ENCODE peak calls at places on chromosomes 12 and 14, in four cellular contexts. L is GM23248, M is lung, E is HCT116. X is an unnamed sample.

GRCh38 chr12:104219361-104219892 is 3.8 kb downstream of the TXNRD1 start:
- DNase-seq in L (peak), M (no peak), E (peak), X (peak)

GRCh38 chr12:130280226-130280625 is 57.5 kb upstream of the PIWIL1 start:
- DNase-seq in L (peak), M (no peak), E (no peak), X (no peak)

GRCh38 chr14:98122527-98122926 is 1149.5 kb downstream of the BCL11B start:
- DNase-seq in L (no peak), M (no peak), E (no peak), X (no peak)

GRCh38 chr12:8742501-8742900 is 44.7 kb downstream of the RIMKLB start:
- DNase-seq in L (peak), M (no peak), E (no peak), X (peak)

GRCh38 chr12:52761802-52762201 is 15.3 kb downstream of the KRT76 start:
- DNase-seq in L (no peak), M (no peak), E (no peak), X (no peak)

GRCh38 chr12:90102957-90103652 is 394.5 kb upstream of the ATP2B1 start:
- DNase-seq in L (peak), M (no peak), E (peak), X (no peak)

GRCh38 chr14:63388766-63389431 is 70.2 kb upstream of the GPHB5 start:
- DNase-seq in L (peak), M (peak), E (peak), X (no peak)

GRCh38 chr12:131239384-131240094 is 285.8 kb downstream of the ADGRD1 start:
- DNase-seq in L (no peak), M (no peak), E (no peak), X (no peak)

GRCh38 chr14:82047777-82048470 is 514.3 kb upstream of the SEL1L start:
- DNase-seq in L (no peak), M (no peak), E (no peak), X (no peak)

GRCh38 chr12:115871714-115872113 is 405.8 kb downstream of the MED13L start:
- DNase-seq in L (peak), M (no peak), E (peak), X (no peak)

GRCh38 chr12:642633-643477 is 20.4 kb downstream of the NINJ2 start:
- DNase-seq in L (peak), M (peak), E (no peak), X (no peak)

GRCh38 chr14:60845523-60845922 is 111.0 kb downstream of the MNAT1 start:
- DNase-seq in L (no peak), M (no peak), E (no peak), X (no peak)

GRCh38 chr12:20722142-20722541 is 27.0 kb downstream of the SLCO1C1 start:
- DNase-seq in L (no peak), M (no peak), E (no peak), X (no peak)

GRCh38 chr12:24991209-24992049 is 42.5 kb upstream of the BCAT1 start:
- DNase-seq in L (peak), M (no peak), E (peak), X (no peak)

GRCh38 chr12:11836282-11836963 is 186.9 kb downstream of the ETV6 start:
- DNase-seq in L (no peak), M (peak), E (no peak), X (no peak)

GRCh38 chr14:35400707-35401421 is 3.7 kb downstream of the NFKBIA start:
- DNase-seq in L (peak), M (no peak), E (no peak), X (no peak)

GRCh38 chr14:81269100-81269978 is 48.6 kb upstream of the GTF2A1 start:
- DNase-seq in L (peak), M (no peak), E (peak), X (peak)

GRCh38 chr12:122836027-122836921 is 1.0 kb downstream of the HIP1R start:
- DNase-seq in L (peak), M (no peak), E (no peak), X (no peak)

GRCh38 chr14:78863143-78863542 is 693.0 kb downstream of the NRXN3 start:
- DNase-seq in L (peak), M (no peak), E (no peak), X (no peak)

GRCh38 chr12:131021142-131021541 is 67.4 kb downstream of the ADGRD1 start:
- DNase-seq in L (no peak), M (no peak), E (no peak), X (no peak)

GRCh38 chr14:99775351-99775750 is 17.9 kb upstream of the EML1 start:
- DNase-seq in L (no peak), M (no peak), E (no peak), X (no peak)

GRCh38 chr12:31000751-31001150 is 72.9 kb upstream of the DDX11 start:
- DNase-seq in L (peak), M (no peak), E (no peak), X (peak)

GRCh38 chr12:100991059-100991562 is 196.5 kb downstream of the ANO4 start:
- DNase-seq in L (no peak), M (no peak), E (no peak), X (no peak)

GRCh38 chr14:75636100-75636692 is 24.5 kb downstream of the ERG28 start:
- DNase-seq in L (peak), M (no peak), E (no peak), X (no peak)

GRCh38 chr14:24271134-24271833 is at the start of gene RABGGTA:
- DNase-seq in L (peak), M (peak), E (peak), X (peak)

GRCh38 chr12:51911788-51912711 is 4.7 kb downstream of the ACVRL1 start:
- DNase-seq in L (no peak), M (peak), E (no peak), X (no peak)

GRCh38 chr14:24079521-24080141 is 8.3 kb downstream of the CPNE6 start:
- DNase-seq in L (no peak), M (no peak), E (no peak), X (no peak)

GRCh38 chr14:69605761-69606160 is 5.6 kb upstream of the SUSD6 start:
- DNase-seq in L (no peak), M (no peak), E (no peak), X (no peak)

GRCh38 chr12:6903712-6904111 is 910 bp upstream of the LRRC23 start:
- DNase-seq in L (no peak), M (no peak), E (no peak), X (no peak)
- H3K27ac ChIP-seq in L (no peak), M (no peak), E (peak), X (no peak)

GRCh38 chr14:56145181-56145580 is 27.0 kb downstream of the PELI2 start:
- DNase-seq in L (no peak), M (no peak), E (no peak), X (no peak)

GRCh38 chr14:56150018-56150417 is 31.8 kb downstream of the PELI2 start:
- DNase-seq in L (no peak), M (no peak), E (no peak), X (no peak)

GRCh38 chr14:56145965-56146364 is 27.8 kb downstream of the PELI2 start:
- DNase-seq in L (peak), M (no peak), E (no peak), X (peak)

GRCh38 chr14:56150645-56151345 is 32.6 kb downstream of the PELI2 start:
- DNase-seq in L (no peak), M (no peak), E (no peak), X (no peak)

DNA sequence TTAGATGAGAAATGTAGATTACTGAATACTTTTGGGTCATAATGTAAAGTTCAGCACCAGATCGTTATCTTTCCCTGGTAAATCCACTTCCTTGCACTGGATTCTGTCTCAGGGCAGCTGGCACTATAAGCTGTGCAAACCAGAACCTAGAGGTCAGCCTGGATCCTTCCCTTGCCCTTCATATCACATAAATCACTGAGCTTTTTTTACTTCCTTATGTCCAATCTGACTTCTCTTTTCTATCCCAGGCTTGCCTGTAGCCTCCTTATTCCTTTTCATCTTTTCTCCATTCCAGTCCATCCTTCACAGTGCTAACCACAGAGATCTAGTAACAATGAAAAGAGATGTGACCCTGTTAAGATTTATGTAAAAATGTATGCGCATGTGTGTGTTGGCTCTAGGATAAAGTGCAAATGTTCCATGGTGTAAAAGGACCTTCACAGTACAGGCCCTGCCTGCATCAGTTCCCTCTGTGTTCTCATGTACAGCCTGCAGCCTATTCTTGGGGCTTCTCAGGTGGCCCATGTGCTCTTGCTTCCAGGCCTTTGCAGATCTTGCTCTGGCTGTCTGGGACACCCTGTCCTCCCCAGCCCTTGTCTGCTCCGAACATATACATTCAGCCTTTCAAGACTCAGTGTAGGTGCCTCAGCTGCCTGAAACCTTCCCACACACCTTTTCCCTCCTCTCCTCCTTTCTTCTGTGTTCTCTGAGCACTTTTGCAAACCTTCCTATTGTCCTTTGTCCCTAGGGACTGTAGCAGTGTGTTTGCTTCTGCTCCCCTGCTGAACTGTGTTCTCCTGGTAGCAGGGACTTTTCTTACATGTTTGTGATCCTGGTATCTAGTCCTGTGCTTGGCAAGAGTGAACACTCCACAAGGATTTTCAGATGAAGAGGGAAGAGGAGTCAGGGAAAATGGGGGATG is 30.0 kb downstream of the PELI2 start:
- DNase-seq in L (no peak), M (no peak), E (no peak), X (no peak)
- H3K27ac ChIP-seq in L (no peak), M (no peak), E (no peak), X (no peak)

GRCh38 chr14:104091061-104091926 is 5.8 kb downstream of the ASPG start:
- DNase-seq in L (no peak), M (no peak), E (no peak), X (no peak)
- H3K27ac ChIP-seq in L (no peak), M (no peak), E (no peak), X (no peak)

GRCh38 chr12:64672925-64673409 is 62.7 kb downstream of the RASSF3 start:
- DNase-seq in L (no peak), M (peak), E (peak), X (no peak)

GRCh38 chr12:64674367-64674922 is 64.2 kb downstream of the RASSF3 start:
- DNase-seq in L (no peak), M (no peak), E (no peak), X (no peak)

GRCh38 chr12:64678248-64678647 is 68.0 kb downstream of the RASSF3 start:
- DNase-seq in L (no peak), M (no peak), E (no peak), X (no peak)

GRCh38 chr12:64673490-64674169 is 63.3 kb downstream of the RASSF3 start:
- DNase-seq in L (no peak), M (no peak), E (no peak), X (no peak)

DNA sequence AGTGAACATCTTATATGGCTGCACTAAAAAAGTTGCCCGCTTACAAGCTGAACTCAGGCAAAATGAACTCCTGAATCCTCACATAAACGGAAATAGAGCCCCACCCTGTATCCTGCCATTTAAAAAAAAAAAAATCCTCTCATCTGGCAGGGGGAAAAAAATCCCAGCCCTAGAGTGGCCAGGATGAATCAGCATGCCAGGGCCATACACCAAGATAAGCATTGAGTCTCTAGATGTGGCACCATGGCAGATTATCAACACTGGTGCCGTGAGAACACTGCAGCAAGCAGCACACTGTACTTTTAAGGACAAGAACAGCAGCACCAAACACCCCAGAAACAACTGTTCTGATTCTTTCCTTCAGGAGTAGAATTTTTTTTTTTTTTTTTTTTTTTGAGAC is 65.5 kb downstream of the RASSF3 start:
- DNase-seq in L (peak), M (no peak), E (no peak), X (no peak)
- H3K27ac ChIP-seq in L (no peak), M (peak), E (peak), X (no peak)

GRCh38 chr14:90511252-90511651 is 114.4 kb downstream of the CALM1 start:
- DNase-seq in L (no peak), M (no peak), E (no peak), X (no peak)
- H3K27ac ChIP-seq in L (no peak), M (no peak), E (no peak), X (no peak)

GRCh38 chr12:125142601-125143000 is 77.4 kb downstream of the AACS start:
- DNase-seq in L (peak), M (no peak), E (no peak), X (no peak)

GRCh38 chr12:125143491-125143890 is 78.3 kb downstream of the AACS start:
- DNase-seq in L (peak), M (no peak), E (no peak), X (no peak)

GRCh38 chr12:125137776-125138344 is 72.6 kb downstream of the AACS start:
- DNase-seq in L (no peak), M (no peak), E (no peak), X (no peak)

GRCh38 chr12:125140239-125140917 is 75.1 kb downstream of the AACS start:
- DNase-seq in L (no peak), M (no peak), E (no peak), X (no peak)

DNA sequence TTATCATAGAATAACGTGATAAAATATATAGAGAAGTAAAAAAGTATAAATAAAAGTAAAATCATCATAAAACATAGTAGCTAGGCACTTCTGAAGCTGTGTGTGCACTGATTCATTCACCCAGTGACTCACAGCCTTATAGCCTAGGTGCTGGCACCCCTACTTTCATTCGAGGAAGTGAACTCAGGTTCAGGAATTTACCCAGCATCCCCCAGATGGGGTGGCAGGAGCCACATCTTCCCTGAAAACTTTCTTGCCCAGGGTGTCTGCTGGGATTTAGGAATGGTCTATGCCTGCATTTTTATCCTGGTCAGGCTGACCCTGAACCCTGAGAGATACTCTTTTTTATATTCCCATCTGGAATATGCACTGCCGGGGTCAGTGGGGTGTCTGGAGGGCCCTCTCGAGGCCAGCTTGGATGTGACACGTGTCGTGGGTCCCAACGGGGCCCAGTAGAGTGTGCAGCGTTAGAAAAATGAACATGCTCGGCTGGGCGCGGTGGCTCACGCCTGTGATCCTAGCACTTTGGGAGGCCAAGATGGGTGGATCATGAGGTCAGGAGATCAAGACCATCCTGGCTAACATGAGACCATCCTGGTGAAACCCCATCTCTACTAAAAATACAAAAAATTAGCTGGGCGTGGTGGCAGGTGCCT is 75.8 kb downstream of the AACS start:
- DNase-seq in L (peak), M (no peak), E (peak), X (peak)
- H3K27ac ChIP-seq in L (peak), M (no peak), E (peak), X (peak)

GRCh38 chr12:98146487-98146886 is 368.9 kb upstream of the TMPO start:
- DNase-seq in L (no peak), M (no peak), E (no peak), X (no peak)

GRCh38 chr12:98154850-98155249 is 360.5 kb upstream of the TMPO start:
- DNase-seq in L (no peak), M (no peak), E (peak), X (no peak)

GRCh38 chr12:98151984-98152383 is 363.4 kb upstream of the TMPO start:
- DNase-seq in L (no peak), M (no peak), E (no peak), X (no peak)

GRCh38 chr12:98149270-98149669 is 366.1 kb upstream of the TMPO start:
- DNase-seq in L (no peak), M (no peak), E (no peak), X (peak)

DNA sequence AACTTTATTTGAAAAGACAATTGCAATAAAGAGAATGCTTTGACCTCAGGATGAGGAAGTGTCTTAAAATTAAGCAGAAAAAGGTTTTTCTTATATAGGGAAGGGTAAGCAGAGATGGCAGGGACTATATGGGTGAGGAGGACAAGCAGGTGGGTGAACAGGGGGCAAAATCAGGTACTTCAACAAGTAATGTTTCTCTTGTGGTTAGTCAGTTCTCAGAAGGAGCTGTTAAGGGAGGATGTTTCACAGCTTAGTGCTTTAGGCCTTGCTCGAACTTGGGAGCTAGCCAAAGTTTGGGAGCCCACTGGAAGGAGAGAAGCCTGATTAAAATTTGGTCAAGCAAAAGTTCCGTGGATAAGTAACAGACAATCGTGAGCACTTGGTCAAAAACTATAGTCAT is 364.3 kb upstream of the TMPO start:
- DNase-seq in L (no peak), M (no peak), E (no peak), X (no peak)
- H3K27ac ChIP-seq in L (no peak), M (no peak), E (no peak), X (no peak)

DNA sequence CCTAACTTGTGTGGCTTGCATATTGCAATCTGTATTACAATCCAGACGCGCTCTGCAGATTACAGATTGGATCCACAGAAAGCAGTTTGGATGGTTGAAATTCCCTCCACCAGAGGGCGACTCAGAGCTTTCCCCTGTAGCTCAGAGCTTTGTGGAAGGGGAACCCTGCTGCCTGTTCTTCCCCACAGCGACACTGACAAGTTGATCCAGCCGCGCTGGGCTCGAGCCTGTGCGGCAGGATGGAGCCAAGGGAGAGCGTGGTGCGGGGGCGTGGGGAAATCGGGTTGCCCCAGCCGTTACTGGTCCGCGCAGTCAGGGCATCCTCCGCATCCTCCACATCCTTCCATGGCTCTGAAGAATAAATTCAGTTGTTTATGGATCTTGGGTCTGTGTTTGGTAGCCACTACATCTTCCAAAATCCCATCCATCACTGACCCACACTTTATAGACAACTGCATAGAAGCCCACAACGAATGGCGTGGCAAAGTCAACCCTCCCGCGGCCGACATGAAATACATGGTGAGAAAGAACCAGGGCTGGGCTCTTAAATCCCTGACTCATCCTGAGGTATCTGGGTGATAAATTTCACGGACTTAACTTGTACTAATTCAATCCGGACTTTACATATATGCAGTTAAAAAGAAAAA is at the start of gene GLIPR1L1:
- DNase-seq in L (peak), M (peak), E (peak), X (peak)
- H3K27ac ChIP-seq in L (peak), M (no peak), E (peak), X (peak)